ENCODE peak calls at places on chromosomes 2 and 18, in eight cellular contexts. D is SK-N-SH, A is H1, Z is K562, Y is sigmoid colon, M is upper lobe of left lung, P is stomach, B is esophagus muscularis mucosa. J is an unnamed sample.

GRCh38 chr2:88857951-88858406 is 166.5 kb downstream of the RPIA start:
- DNase-seq in Y (no peak), D (no peak), A (no peak), P (no peak), Z (no peak), M (peak; percentile 6), B (no peak), J (peak; percentile 39)

GRCh38 chr2:30282081-30282480 is 50.7 kb downstream of the LBH start:
- DNase-seq in P (no peak), A (no peak), Z (no peak), M (peak; percentile 54), Y (no peak), D (no peak), B (no peak), J (peak; percentile 24)

GRCh38 chr2:58032016-58032750 is 14.4 kb upstream of the VRK2 start:
- DNase-seq in P (no peak), B (no peak), Z (no peak), M (no peak), A (no peak), Y (no peak), D (no peak), J (no peak)

GRCh38 chr18:9741821-9742541 is 33.9 kb downstream of the RAB31 start:
- DNase-seq in A (peak; percentile 33), B (peak; percentile 80), Z (no peak), M (no peak), Y (no peak), P (no peak), D (no peak), J (no peak)

GRCh38 chr2:74887445-74887951 is 53.6 kb downstream of the HK2 start:
- DNase-seq in P (no peak), Z (no peak), D (no peak), Y (no peak), M (no peak), A (no peak), B (no peak), J (no peak)

GRCh38 chr18:55853268-55853667 is 265.3 kb upstream of the TCF4 start:
- DNase-seq in D (no peak), A (no peak), P (no peak), Z (no peak), Y (no peak), M (no peak), B (no peak), J (no peak)

GRCh38 chr2:205040323-205040722 is 495.0 kb downstream of the PARD3B start:
- DNase-seq in D (no peak), Y (no peak), A (no peak), Z (no peak), M (no peak), B (no peak), P (no peak), J (no peak)

GRCh38 chr2:127661072-127661618 is 14.2 kb downstream of the LIMS2 start:
- DNase-seq in M (peak; percentile 50), B (no peak), Y (peak; percentile 73), Z (no peak), D (no peak), A (no peak), P (no peak), J (peak; percentile 4)

GRCh38 chr2:15724235-15724634 is 132.6 kb downstream of the DDX1 start:
- DNase-seq in D (no peak), M (no peak), A (no peak), Y (no peak), Z (no peak), B (no peak), P (no peak), J (no peak)

GRCh38 chr2:36380624-36381481 is 25.3 kb downstream of the CRIM1 start:
- DNase-seq in A (no peak), B (no peak), Y (no peak), P (no peak), M (peak; percentile 69), Z (no peak), D (peak; percentile 42), J (peak; percentile 65)

GRCh38 chr2:36379710-36380448 is 24.3 kb downstream of the CRIM1 start:
- DNase-seq in Y (no peak), A (no peak), Z (no peak), B (no peak), D (no peak), P (no peak), M (no peak), J (no peak)

GRCh38 chr2:36376319-36376765 is 20.8 kb downstream of the CRIM1 start:
- DNase-seq in Z (peak; percentile 10), B (no peak), P (peak; percentile 84), D (peak; percentile 34), M (no peak), A (no peak), Y (peak; percentile 92), J (peak; percentile 86)

GRCh38 chr2:36374586-36374985 is 19.0 kb downstream of the CRIM1 start:
- DNase-seq in P (no peak), D (no peak), Z (no peak), A (no peak), M (no peak), B (no peak), Y (no peak), J (no peak)

DNA sequence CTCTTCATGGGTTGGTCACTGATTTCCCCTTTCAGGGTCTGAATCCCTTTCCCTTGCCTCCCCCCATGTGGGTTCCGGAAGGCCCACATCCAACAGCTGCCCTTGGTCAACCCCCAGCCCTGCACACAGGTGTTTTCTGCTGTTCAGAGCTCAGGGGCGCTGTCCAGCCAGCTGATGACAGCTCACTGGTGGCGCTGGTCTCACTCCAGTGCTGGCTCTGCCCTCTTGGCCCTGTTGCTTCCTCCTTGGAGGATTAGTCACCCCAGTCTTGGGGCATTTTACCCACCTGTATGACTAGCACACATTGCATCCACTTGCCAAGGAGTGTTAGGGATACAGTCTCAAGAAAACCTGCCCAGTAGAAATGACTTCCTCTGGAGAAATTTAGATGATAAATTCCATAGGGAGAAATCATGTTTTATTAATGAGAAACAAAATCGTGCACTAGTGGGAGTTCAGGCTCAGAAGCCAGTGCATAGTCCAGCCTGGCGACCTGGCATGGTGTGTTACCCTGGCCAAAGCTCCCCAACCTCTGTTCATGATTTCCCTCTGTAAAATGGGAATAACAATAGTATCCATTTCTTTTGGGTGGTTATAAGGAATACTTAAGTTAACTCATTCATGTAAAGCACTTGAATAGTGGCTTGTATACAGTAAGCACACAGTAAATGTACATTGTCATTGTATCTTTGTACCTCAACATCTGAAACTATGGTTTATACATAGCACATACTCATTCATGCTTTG is 21.6 kb downstream of the CRIM1 start:
- DNase-seq in Z (no peak), M (peak; percentile 10), Y (no peak), D (no peak), P (peak; percentile 52), B (peak; percentile 86), A (no peak), J (peak; percentile 79)
- TF ChIP-seq CTCF in Z (no peak), M (no peak), Y (no peak), D (peak; percentile 9), P (no peak), B (no peak), A (no peak), J (no peak)

GRCh38 chr18:41949206-41949920 is 5.7 kb upstream of the PIK3C3 start:
- DNase-seq in B (no peak), D (no peak), Y (no peak), M (no peak), A (no peak), P (no peak), Z (no peak), J (no peak)

GRCh38 chr18:41959045-41959444 is 4.0 kb downstream of the PIK3C3 start:
- DNase-seq in A (no peak), D (no peak), Z (no peak), B (no peak), M (no peak), P (no peak), Y (no peak), J (no peak)

GRCh38 chr18:41955688-41956087 is 654 bp downstream of the PIK3C3 start:
- DNase-seq in M (no peak), P (no peak), Y (no peak), B (no peak), Z (no peak), D (peak; percentile 15), A (no peak), J (no peak)

DNA sequence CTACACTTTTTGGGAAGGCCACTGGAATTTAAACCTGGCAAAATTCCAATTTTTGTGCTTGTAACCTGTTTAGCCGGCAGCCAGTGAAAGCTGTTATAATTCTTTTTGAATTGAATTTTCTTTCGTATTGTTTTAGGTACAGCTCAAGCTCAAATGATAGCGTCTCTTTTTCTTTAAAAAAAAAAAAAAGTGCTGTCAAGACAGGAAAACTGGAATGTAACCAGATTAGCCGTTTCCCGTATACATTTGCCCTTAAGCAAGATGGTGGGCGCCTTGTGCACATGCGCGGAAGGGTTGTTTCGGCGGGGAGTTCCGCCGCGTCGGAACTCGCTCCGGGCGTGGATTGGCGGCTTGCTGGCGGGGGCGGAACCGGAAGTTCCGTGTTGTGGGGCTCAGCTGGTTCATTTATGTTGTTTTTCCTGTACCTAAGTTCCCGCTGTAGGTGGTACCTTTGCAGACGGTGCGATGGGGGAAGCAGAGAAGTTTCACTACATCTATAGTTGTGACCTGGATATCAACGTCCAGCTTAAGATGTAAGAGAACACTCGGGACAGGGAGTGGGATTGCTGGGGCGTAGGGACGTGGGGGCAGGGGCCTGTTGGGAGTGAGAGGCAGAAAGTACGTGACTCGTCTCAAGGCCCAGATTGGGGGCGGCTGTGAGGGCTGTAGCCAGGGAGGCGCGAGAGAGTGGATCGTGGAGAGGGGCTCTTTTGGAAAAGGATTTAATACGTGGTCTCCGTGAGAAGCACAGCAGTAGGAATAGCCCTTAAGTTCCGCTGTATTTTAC is at the start of gene PIK3C3:
- DNase-seq in Y (peak; percentile 98), Z (peak; percentile 96), D (peak; percentile 88), M (peak; percentile 97), A (peak; percentile 88), P (peak; percentile 98), B (peak; percentile 99), J (peak; percentile 98)
- TF ChIP-seq POLR2AphosphoS5 in Y (peak; percentile 32), Z (peak; percentile 53), D (peak; percentile 74), M (peak; percentile 81), A (peak; percentile 74), P (peak; percentile 86), B (peak; percentile 72), J (peak; percentile 52)

GRCh38 chr2:98691307-98691706 is 39.6 kb downstream of the MGAT4A start:
- DNase-seq in Y (no peak), B (no peak), A (no peak), P (no peak), Z (no peak), D (no peak), M (no peak), J (no peak)
- TF ChIP-seq EP300 in Y (no peak), B (no peak), A (no peak), P (no peak), Z (no peak), D (no peak), M (no peak), J (no peak)

GRCh38 chr18:25557006-25557405 is 205.0 kb upstream of the ZNF521 start:
- DNase-seq in M (no peak), Z (no peak), Y (no peak), A (no peak), D (no peak), P (no peak), B (no peak), J (no peak)

GRCh38 chr18:25563346-25563745 is 211.4 kb upstream of the ZNF521 start:
- DNase-seq in B (no peak), Z (no peak), M (no peak), P (no peak), D (no peak), A (no peak), Y (no peak), J (no peak)

GRCh38 chr18:25560369-25560768 is 208.4 kb upstream of the ZNF521 start:
- DNase-seq in P (no peak), B (no peak), Y (no peak), M (no peak), Z (no peak), D (no peak), A (no peak), J (no peak)

GRCh38 chr18:25563816-25564370 is 211.9 kb upstream of the ZNF521 start:
- DNase-seq in P (no peak), M (no peak), B (no peak), D (no peak), A (no peak), Y (no peak), Z (no peak), J (no peak)

GRCh38 chr18:25561923-25562322 is 210.0 kb upstream of the ZNF521 start:
- DNase-seq in Z (peak; percentile 37), Y (no peak), D (peak; percentile 44), B (no peak), M (no peak), P (no peak), A (no peak), J (peak; percentile 10)
- TF ChIP-seq CTCF in Z (peak; percentile 39), Y (no peak), D (peak; percentile 54), B (no peak), M (no peak), P (no peak), A (peak; percentile 32), J (peak; percentile 23)

J was measured in transverse colon.